ENCODE peak calls at places on chromosomes 16 and 17, in six cellular contexts. V is T-helper 2 cell, R is HEK293T, J is SJSA1, N is endothelial cell, U is testis. A is an unnamed sample.

GRCh38 chr17:41415833-41416335 is 8.5 kb downstream of the KRT37 start:
- DNase-seq in U (peak), V (no peak), J (peak), N (no peak), R (no peak), A (no peak)

GRCh38 chr16:56329887-56330286 is 95.5 kb downstream of the AMFR start:
- DNase-seq in R (no peak), U (no peak), J (no peak), N (no peak), V (no peak), A (no peak)

GRCh38 chr16:75471723-75472634 is 7.5 kb upstream of the TMEM170A start:
- DNase-seq in R (peak), V (peak), U (peak), J (no peak), N (peak), A (peak)

GRCh38 chr17:72486806-72487205 is 366.0 kb downstream of the SOX9 start:
- DNase-seq in J (no peak), N (no peak), U (no peak), R (no peak), V (no peak), A (no peak)

GRCh38 chr17:79758260-79758659 is 19.7 kb upstream of the CBX2 start:
- DNase-seq in N (no peak), R (no peak), V (no peak), J (no peak), U (no peak), A (no peak)

GRCh38 chr16:87086575-87086974 is 230.6 kb downstream of the C16orf95 start:
- DNase-seq in N (no peak), V (no peak), U (no peak), J (no peak), R (no peak), A (no peak)

GRCh38 chr17:8506145-8506544 is 70.5 kb downstream of the NDEL1 start:
- DNase-seq in U (no peak), J (no peak), V (no peak), R (no peak), N (no peak), A (no peak)

GRCh38 chr17:40442392-40443195 is 656 bp upstream of the IGFBP4 start:
- DNase-seq in U (no peak), J (no peak), V (no peak), R (no peak), N (no peak), A (no peak)

GRCh38 chr17:81183807-81184206 is 17.8 kb upstream of the AATK start:
- DNase-seq in R (no peak), N (no peak), U (no peak), V (no peak), J (no peak), A (no peak)

GRCh38 chr16:31181102-31181830 is 1.3 kb downstream of the FUS start:
- DNase-seq in J (peak), U (peak), V (peak), N (peak), R (no peak), A (no peak)

GRCh38 chr17:81406117-81406953 is 11.1 kb downstream of the BAHCC1 start:
- DNase-seq in V (no peak), R (peak), U (no peak), N (no peak), J (no peak), A (no peak)

GRCh38 chr16:24504467-24505345 is 34.7 kb upstream of the RBBP6 start:
- DNase-seq in V (peak), N (peak), J (peak), R (peak), U (peak), A (peak)

GRCh38 chr16:72247821-72248253 is 75.9 kb upstream of the PMFBP1 start:
- DNase-seq in U (peak), V (no peak), N (no peak), J (no peak), R (no peak), A (no peak)

GRCh38 chr17:41500131-41500911 is 5.1 kb downstream of the KRT13 start:
- DNase-seq in R (no peak), J (peak), N (no peak), U (no peak), V (no peak), A (no peak)

GRCh38 chr17:51046527-51047384 is 73.9 kb downstream of the SPAG9 start:
- DNase-seq in N (peak), J (peak), R (peak), U (peak), V (no peak), A (peak)

GRCh38 chr17:44044092-44044491 is 22.4 kb downstream of the LSM12 start:
- DNase-seq in J (no peak), R (no peak), V (no peak), U (no peak), N (no peak), A (peak)